ENCODE peak calls at places on chromosome 3, in ten cellular contexts. One of them, this sample, is unnamed. For H3K4me1, the result is how much of the 10 kb centered on the place peaks cover.

GRCh38 chr3:132822266-132822665 is 100.1 kb upstream of the NPHP3 start:
- DNase-seq in adrenal gland: no peak
- DNase-seq in K562: no peak
- DNase-seq in pancreas: no peak
- DNase-seq in cardiac muscle cell: peak
- DNase-seq in fibroblast of lung: no peak
- DNase-seq in left ventricle myocardium inferior: no peak
- DNase-seq in transverse colon: no peak
- DNase-seq in mammary epithelial cell: no peak
- DNase-seq in suprapubic skin: no peak
- DNase-seq in this sample: no peak

GRCh38 chr3:109806929-109807328 is 469.6 kb upstream of the DPPA4 start:
- DNase-seq in adrenal gland: peak
- DNase-seq in K562: peak
- DNase-seq in pancreas: no peak
- DNase-seq in cardiac muscle cell: peak
- DNase-seq in fibroblast of lung: peak
- DNase-seq in left ventricle myocardium inferior: no peak
- DNase-seq in transverse colon: no peak
- DNase-seq in mammary epithelial cell: peak
- DNase-seq in suprapubic skin: no peak
- DNase-seq in this sample: no peak

GRCh38 chr3:156723182-156723619 is 48.8 kb downstream of the TIPARP start:
- DNase-seq in adrenal gland: no peak
- DNase-seq in K562: no peak
- DNase-seq in pancreas: no peak
- DNase-seq in cardiac muscle cell: no peak
- DNase-seq in fibroblast of lung: no peak
- DNase-seq in left ventricle myocardium inferior: no peak
- DNase-seq in transverse colon: no peak
- DNase-seq in mammary epithelial cell: peak
- DNase-seq in suprapubic skin: no peak
- DNase-seq in this sample: no peak

GRCh38 chr3:16482770-16483531 is 30.5 kb downstream of the RFTN1 start:
- DNase-seq in adrenal gland: no peak
- DNase-seq in K562: no peak
- DNase-seq in pancreas: no peak
- DNase-seq in cardiac muscle cell: no peak
- DNase-seq in fibroblast of lung: no peak
- DNase-seq in left ventricle myocardium inferior: no peak
- DNase-seq in transverse colon: peak
- DNase-seq in mammary epithelial cell: no peak
- DNase-seq in suprapubic skin: no peak
- DNase-seq in this sample: peak

GRCh38 chr3:100982710-100983109 is 10.5 kb downstream of the ABI3BP start:
- DNase-seq in adrenal gland: peak
- DNase-seq in K562: no peak
- DNase-seq in pancreas: no peak
- DNase-seq in cardiac muscle cell: peak
- DNase-seq in fibroblast of lung: peak
- DNase-seq in left ventricle myocardium inferior: peak
- DNase-seq in transverse colon: peak
- DNase-seq in mammary epithelial cell: no peak
- DNase-seq in suprapubic skin: peak
- DNase-seq in this sample: peak

GRCh38 chr3:6282920-6283319 is 578.0 kb upstream of the GRM7 start:
- DNase-seq in adrenal gland: no peak
- DNase-seq in K562: no peak
- DNase-seq in pancreas: no peak
- DNase-seq in cardiac muscle cell: no peak
- DNase-seq in fibroblast of lung: no peak
- DNase-seq in left ventricle myocardium inferior: no peak
- DNase-seq in transverse colon: no peak
- DNase-seq in mammary epithelial cell: no peak
- DNase-seq in suprapubic skin: no peak
- DNase-seq in this sample: no peak

GRCh38 chr3:142366434-142366833 is 81.4 kb downstream of the XRN1 start:
- DNase-seq in adrenal gland: no peak
- DNase-seq in K562: peak
- DNase-seq in pancreas: no peak
- DNase-seq in cardiac muscle cell: peak
- DNase-seq in fibroblast of lung: no peak
- DNase-seq in left ventricle myocardium inferior: no peak
- DNase-seq in transverse colon: no peak
- DNase-seq in mammary epithelial cell: no peak
- DNase-seq in suprapubic skin: no peak
- DNase-seq in this sample: no peak

GRCh38 chr3:43394071-43394501 is 107.7 kb downstream of the SNRK start:
- DNase-seq in adrenal gland: peak
- DNase-seq in K562: no peak
- DNase-seq in pancreas: no peak
- DNase-seq in cardiac muscle cell: peak
- DNase-seq in fibroblast of lung: peak
- DNase-seq in left ventricle myocardium inferior: peak
- DNase-seq in transverse colon: no peak
- DNase-seq in mammary epithelial cell: no peak
- DNase-seq in suprapubic skin: no peak
- DNase-seq in this sample: no peak

GRCh38 chr3:21330293-21330692 is 420.7 kb downstream of the ZNF385D start:
- DNase-seq in adrenal gland: no peak
- DNase-seq in K562: no peak
- DNase-seq in pancreas: no peak
- DNase-seq in cardiac muscle cell: peak
- DNase-seq in fibroblast of lung: peak
- DNase-seq in left ventricle myocardium inferior: no peak
- DNase-seq in transverse colon: no peak
- DNase-seq in mammary epithelial cell: peak
- DNase-seq in suprapubic skin: no peak
- DNase-seq in this sample: no peak

GRCh38 chr3:100590840-100591147 is 18.6 kb upstream of the ADGRG7 start:
- DNase-seq in adrenal gland: no peak
- DNase-seq in K562: no peak
- DNase-seq in pancreas: no peak
- DNase-seq in cardiac muscle cell: no peak
- DNase-seq in fibroblast of lung: no peak
- DNase-seq in left ventricle myocardium inferior: no peak
- DNase-seq in transverse colon: no peak
- DNase-seq in mammary epithelial cell: no peak
- DNase-seq in suprapubic skin: no peak
- DNase-seq in this sample: no peak

GRCh38 chr3:22306454-22306853 is 555.4 kb upstream of the ZNF385D start:
- DNase-seq in adrenal gland: no peak
- DNase-seq in K562: no peak
- DNase-seq in pancreas: no peak
- DNase-seq in cardiac muscle cell: no peak
- DNase-seq in fibroblast of lung: no peak
- DNase-seq in left ventricle myocardium inferior: no peak
- DNase-seq in transverse colon: no peak
- DNase-seq in mammary epithelial cell: no peak
- DNase-seq in suprapubic skin: no peak
- DNase-seq in this sample: no peak

GRCh38 chr3:6807967-6808588 is 52.8 kb upstream of the GRM7 start:
- DNase-seq in adrenal gland: no peak
- DNase-seq in K562: no peak
- DNase-seq in pancreas: no peak
- DNase-seq in cardiac muscle cell: no peak
- DNase-seq in fibroblast of lung: no peak
- DNase-seq in left ventricle myocardium inferior: no peak
- DNase-seq in transverse colon: no peak
- DNase-seq in mammary epithelial cell: peak
- DNase-seq in suprapubic skin: no peak
- DNase-seq in this sample: no peak

GRCh38 chr3:124599779-124600693 is 130.2 kb upstream of the UMPS start:
- DNase-seq in adrenal gland: no peak
- DNase-seq in K562: no peak
- DNase-seq in pancreas: no peak
- DNase-seq in cardiac muscle cell: no peak
- DNase-seq in fibroblast of lung: peak
- DNase-seq in left ventricle myocardium inferior: no peak
- DNase-seq in transverse colon: peak
- DNase-seq in mammary epithelial cell: peak
- DNase-seq in suprapubic skin: no peak
- DNase-seq in this sample: no peak

GRCh38 chr3:47315069-47315647 is 32.4 kb downstream of the KLHL18 start:
- DNase-seq in adrenal gland: peak
- DNase-seq in K562: peak
- DNase-seq in pancreas: no peak
- DNase-seq in cardiac muscle cell: peak
- DNase-seq in fibroblast of lung: peak
- DNase-seq in left ventricle myocardium inferior: peak
- DNase-seq in transverse colon: peak
- DNase-seq in mammary epithelial cell: no peak
- DNase-seq in suprapubic skin: no peak
- DNase-seq in this sample: no peak

GRCh38 chr3:126290325-126290724 is 66.9 kb downstream of the KLF15 start:
- DNase-seq in adrenal gland: no peak
- DNase-seq in K562: no peak
- DNase-seq in pancreas: no peak
- DNase-seq in cardiac muscle cell: no peak
- DNase-seq in fibroblast of lung: no peak
- DNase-seq in left ventricle myocardium inferior: no peak
- DNase-seq in transverse colon: no peak
- DNase-seq in mammary epithelial cell: no peak
- DNase-seq in suprapubic skin: no peak
- DNase-seq in this sample: no peak

GRCh38 chr3:126285369-126285768 is 71.8 kb downstream of the KLF15 start:
- DNase-seq in adrenal gland: no peak
- DNase-seq in K562: no peak
- DNase-seq in pancreas: no peak
- DNase-seq in cardiac muscle cell: no peak
- DNase-seq in fibroblast of lung: no peak
- DNase-seq in left ventricle myocardium inferior: no peak
- DNase-seq in transverse colon: no peak
- DNase-seq in mammary epithelial cell: no peak
- DNase-seq in suprapubic skin: no peak
- DNase-seq in this sample: no peak

GRCh38 chr3:126287536-126288181 is 69.5 kb downstream of the KLF15 start:
- DNase-seq in adrenal gland: peak
- DNase-seq in K562: no peak
- DNase-seq in pancreas: peak
- DNase-seq in cardiac muscle cell: peak
- DNase-seq in fibroblast of lung: peak
- DNase-seq in left ventricle myocardium inferior: peak
- DNase-seq in transverse colon: peak
- DNase-seq in mammary epithelial cell: peak
- DNase-seq in suprapubic skin: no peak
- DNase-seq in this sample: peak

GRCh38 chr3:126287171-126287535 is 70.1 kb downstream of the KLF15 start:
- DNase-seq in adrenal gland: no peak
- DNase-seq in K562: no peak
- DNase-seq in pancreas: no peak
- DNase-seq in cardiac muscle cell: no peak
- DNase-seq in fibroblast of lung: no peak
- DNase-seq in left ventricle myocardium inferior: no peak
- DNase-seq in transverse colon: no peak
- DNase-seq in mammary epithelial cell: no peak
- DNase-seq in suprapubic skin: no peak
- DNase-seq in this sample: no peak

GRCh38 chr3:126288314-126288713 is 68.9 kb downstream of the KLF15 start:
- DNase-seq in adrenal gland: no peak
- DNase-seq in K562: no peak
- DNase-seq in pancreas: peak
- DNase-seq in cardiac muscle cell: no peak
- DNase-seq in fibroblast of lung: no peak
- DNase-seq in left ventricle myocardium inferior: peak
- DNase-seq in transverse colon: peak
- DNase-seq in mammary epithelial cell: no peak
- DNase-seq in suprapubic skin: no peak
- DNase-seq in this sample: no peak
- H3K4me3 ChIP-seq in adrenal gland: no peak
- H3K4me3 ChIP-seq in K562: no peak
- H3K4me3 ChIP-seq in pancreas: no peak
- H3K4me3 ChIP-seq in cardiac muscle cell: peak
- H3K4me3 ChIP-seq in fibroblast of lung: no peak
- H3K4me3 ChIP-seq in left ventricle myocardium inferior: peak
- H3K4me3 ChIP-seq in transverse colon: no peak
- H3K4me3 ChIP-seq in mammary epithelial cell: no peak
- H3K4me3 ChIP-seq in suprapubic skin: peak
- H3K4me3 ChIP-seq in this sample: no peak

GRCh38 chr3:74413547-74414241 is 200.8 kb downstream of the CNTN3 start:
- DNase-seq in adrenal gland: no peak
- DNase-seq in K562: no peak
- DNase-seq in pancreas: no peak
- DNase-seq in cardiac muscle cell: no peak
- DNase-seq in fibroblast of lung: no peak
- DNase-seq in left ventricle myocardium inferior: no peak
- DNase-seq in transverse colon: no peak
- DNase-seq in mammary epithelial cell: no peak
- DNase-seq in suprapubic skin: no peak
- DNase-seq in this sample: no peak
- H3K27ac ChIP-seq in adrenal gland: no peak
- H3K27ac ChIP-seq in K562: no peak
- H3K27ac ChIP-seq in pancreas: no peak
- H3K27ac ChIP-seq in cardiac muscle cell: no peak
- H3K27ac ChIP-seq in fibroblast of lung: no peak
- H3K27ac ChIP-seq in left ventricle myocardium inferior: no peak
- H3K27ac ChIP-seq in transverse colon: no peak
- H3K27ac ChIP-seq in mammary epithelial cell: no peak
- H3K27ac ChIP-seq in suprapubic skin: no peak
- H3K27ac ChIP-seq in this sample: no peak

GRCh38 chr3:71395927-71396695 is 187.4 kb downstream of the FOXP1 start:
- DNase-seq in adrenal gland: no peak
- DNase-seq in K562: no peak
- DNase-seq in pancreas: no peak
- DNase-seq in cardiac muscle cell: peak
- DNase-seq in fibroblast of lung: peak
- DNase-seq in left ventricle myocardium inferior: no peak
- DNase-seq in transverse colon: no peak
- DNase-seq in mammary epithelial cell: no peak
- DNase-seq in suprapubic skin: no peak
- DNase-seq in this sample: no peak
- H3K4me1 ChIP-seq in adrenal gland: under half
- H3K4me1 ChIP-seq in K562: under half
- H3K4me1 ChIP-seq in pancreas: under half
- H3K4me1 ChIP-seq in cardiac muscle cell: under half
- H3K4me1 ChIP-seq in fibroblast of lung: under half
- H3K4me1 ChIP-seq in left ventricle myocardium inferior: under half
- H3K4me1 ChIP-seq in transverse colon: under half
- H3K4me1 ChIP-seq in mammary epithelial cell: under half
- H3K4me1 ChIP-seq in suprapubic skin: under half
- H3K4me1 ChIP-seq in this sample: under half

DNA sequence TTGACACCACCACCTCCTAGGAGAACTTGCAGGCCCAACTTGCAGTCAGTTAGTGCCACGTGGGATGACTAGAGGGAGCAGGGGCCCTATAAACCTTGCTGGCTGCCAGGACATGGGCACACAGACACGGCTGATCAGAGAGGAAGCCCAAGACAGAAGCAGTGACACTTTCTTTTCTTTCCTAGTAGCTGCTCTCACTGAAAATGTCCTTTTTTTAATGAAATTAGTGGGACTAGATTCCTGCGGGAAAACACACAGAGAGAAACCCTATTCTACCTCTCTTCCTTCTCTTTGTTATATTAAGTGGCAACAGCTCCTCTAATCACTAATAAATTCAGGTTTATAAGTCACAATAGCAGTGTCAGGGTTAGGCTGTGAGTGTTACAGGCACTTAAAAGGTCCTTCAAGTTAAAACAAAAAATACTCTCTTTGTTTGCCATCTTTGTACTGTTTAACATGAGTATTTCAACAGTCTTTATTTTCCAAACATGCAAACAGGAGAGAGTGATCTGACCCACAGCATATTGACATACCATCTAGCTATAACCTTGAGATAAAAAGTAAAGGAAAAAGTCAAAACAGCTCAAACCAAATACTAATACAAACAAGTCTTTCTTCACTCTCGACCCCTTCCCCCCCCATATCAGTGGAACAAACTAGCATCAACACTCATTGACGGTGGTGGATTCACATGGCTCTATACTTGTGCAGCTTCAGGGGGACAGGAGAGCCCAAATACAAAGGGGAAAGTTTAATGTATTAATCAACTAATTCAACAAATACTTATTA is 2.1 kb upstream of the TMEM212 start:
- DNase-seq in adrenal gland: no peak
- DNase-seq in K562: no peak
- DNase-seq in pancreas: no peak
- DNase-seq in cardiac muscle cell: no peak
- DNase-seq in fibroblast of lung: no peak
- DNase-seq in left ventricle myocardium inferior: no peak
- DNase-seq in transverse colon: no peak
- DNase-seq in mammary epithelial cell: no peak
- DNase-seq in suprapubic skin: no peak
- DNase-seq in this sample: no peak
- H3K4me3 ChIP-seq in adrenal gland: no peak
- H3K4me3 ChIP-seq in K562: no peak
- H3K4me3 ChIP-seq in pancreas: no peak
- H3K4me3 ChIP-seq in cardiac muscle cell: no peak
- H3K4me3 ChIP-seq in fibroblast of lung: no peak
- H3K4me3 ChIP-seq in left ventricle myocardium inferior: no peak
- H3K4me3 ChIP-seq in transverse colon: no peak
- H3K4me3 ChIP-seq in mammary epithelial cell: no peak
- H3K4me3 ChIP-seq in suprapubic skin: no peak
- H3K4me3 ChIP-seq in this sample: no peak